ENCODE peak calls at places on chromosomes 13 and 19, in five cellular contexts. One of them, this sample, is unnamed.

GRCh38 chr19:37594982-37595382 is 306 bp downstream of the ZNF540 start:
- DNase-seq in H9: no peak
- DNase-seq in stimulated activated CD4-positive, alpha-beta T cell treated with anti-CD3 and anti-CD28 coated beads, Interleukin-1b, Interleukin-23, amount 100 ng/mL, for 4 hours: peak
- DNase-seq in activated naive CD4-positive, alpha-beta T cell treated with anti-CD3 and anti-CD28 coated beads for 36 hours: peak
- DNase-seq in foreskin melanocyte: no peak
- DNase-seq in this sample: no peak

GRCh38 chr19:41175825-41176734 is 16.9 kb upstream of the CYP2S1 start:
- DNase-seq in H9: peak
- DNase-seq in stimulated activated CD4-positive, alpha-beta T cell treated with anti-CD3 and anti-CD28 coated beads, Interleukin-1b, Interleukin-23, amount 100 ng/mL, for 4 hours: peak
- DNase-seq in activated naive CD4-positive, alpha-beta T cell treated with anti-CD3 and anti-CD28 coated beads for 36 hours: peak
- DNase-seq in foreskin melanocyte: peak
- DNase-seq in this sample: no peak

GRCh38 chr19:38202504-38202903 is 21.5 kb downstream of the DPF1 start:
- DNase-seq in H9: no peak
- DNase-seq in stimulated activated CD4-positive, alpha-beta T cell treated with anti-CD3 and anti-CD28 coated beads, Interleukin-1b, Interleukin-23, amount 100 ng/mL, for 4 hours: no peak
- DNase-seq in activated naive CD4-positive, alpha-beta T cell treated with anti-CD3 and anti-CD28 coated beads for 36 hours: no peak
- DNase-seq in foreskin melanocyte: no peak
- DNase-seq in this sample: no peak

GRCh38 chr19:11657307-11657706 is 60.0 kb downstream of the ZNF627 start:
- DNase-seq in H9: no peak
- DNase-seq in stimulated activated CD4-positive, alpha-beta T cell treated with anti-CD3 and anti-CD28 coated beads, Interleukin-1b, Interleukin-23, amount 100 ng/mL, for 4 hours: no peak
- DNase-seq in activated naive CD4-positive, alpha-beta T cell treated with anti-CD3 and anti-CD28 coated beads for 36 hours: no peak
- DNase-seq in foreskin melanocyte: no peak
- DNase-seq in this sample: no peak

GRCh38 chr19:15247107-15248014 is 15.1 kb upstream of the EPHX3 start:
- DNase-seq in H9: no peak
- DNase-seq in stimulated activated CD4-positive, alpha-beta T cell treated with anti-CD3 and anti-CD28 coated beads, Interleukin-1b, Interleukin-23, amount 100 ng/mL, for 4 hours: no peak
- DNase-seq in activated naive CD4-positive, alpha-beta T cell treated with anti-CD3 and anti-CD28 coated beads for 36 hours: no peak
- DNase-seq in foreskin melanocyte: no peak
- DNase-seq in this sample: no peak

GRCh38 chr19:7533925-7534480 is 1.5 kb upstream of the PNPLA6 start:
- DNase-seq in H9: peak
- DNase-seq in stimulated activated CD4-positive, alpha-beta T cell treated with anti-CD3 and anti-CD28 coated beads, Interleukin-1b, Interleukin-23, amount 100 ng/mL, for 4 hours: peak
- DNase-seq in activated naive CD4-positive, alpha-beta T cell treated with anti-CD3 and anti-CD28 coated beads for 36 hours: peak
- DNase-seq in foreskin melanocyte: peak
- DNase-seq in this sample: peak

GRCh38 chr13:49023441-49023840 is 47.7 kb downstream of the FNDC3A start:
- DNase-seq in H9: no peak
- DNase-seq in stimulated activated CD4-positive, alpha-beta T cell treated with anti-CD3 and anti-CD28 coated beads, Interleukin-1b, Interleukin-23, amount 100 ng/mL, for 4 hours: no peak
- DNase-seq in activated naive CD4-positive, alpha-beta T cell treated with anti-CD3 and anti-CD28 coated beads for 36 hours: no peak
- DNase-seq in foreskin melanocyte: peak
- DNase-seq in this sample: no peak

GRCh38 chr13:95229855-95230254 is 71.4 kb downstream of the ABCC4 start:
- DNase-seq in H9: no peak
- DNase-seq in stimulated activated CD4-positive, alpha-beta T cell treated with anti-CD3 and anti-CD28 coated beads, Interleukin-1b, Interleukin-23, amount 100 ng/mL, for 4 hours: no peak
- DNase-seq in activated naive CD4-positive, alpha-beta T cell treated with anti-CD3 and anti-CD28 coated beads for 36 hours: no peak
- DNase-seq in foreskin melanocyte: no peak
- DNase-seq in this sample: no peak

GRCh38 chr13:106796280-106797047 is 228.5 kb upstream of the ARGLU1 start:
- DNase-seq in H9: peak
- DNase-seq in stimulated activated CD4-positive, alpha-beta T cell treated with anti-CD3 and anti-CD28 coated beads, Interleukin-1b, Interleukin-23, amount 100 ng/mL, for 4 hours: no peak
- DNase-seq in activated naive CD4-positive, alpha-beta T cell treated with anti-CD3 and anti-CD28 coated beads for 36 hours: no peak
- DNase-seq in foreskin melanocyte: no peak
- DNase-seq in this sample: no peak